ENCODE peak calls at places on chromosomes 2 and 18, in four cellular contexts. G, E, V and I are unnamed samples. For H3K9me3, the result is how much of the 10 kb centered on the place peaks cover.

GRCh38 chr2:165787334-165787733 is 6.7 kb downstream of the GALNT3 start:
- DNase-seq in G (no peak), E (no peak), V (no peak), I (no peak)

GRCh38 chr2:28586864-28587263 is 91.0 kb downstream of the PLB1 start:
- DNase-seq in G (no peak), E (no peak), V (no peak), I (no peak)

GRCh38 chr2:225270861-225271260 is 128.6 kb upstream of the NYAP2 start:
- DNase-seq in G (peak), E (peak), V (no peak), I (peak)

GRCh38 chr18:45046226-45046625 is 365.5 kb downstream of the SETBP1 start:
- DNase-seq in G (no peak), E (no peak), V (no peak), I (no peak)

GRCh38 chr2:207258191-207258991 is 92.6 kb upstream of the KLF7 start:
- DNase-seq in G (no peak), E (peak), V (no peak), I (peak)

GRCh38 chr2:48148841-48149240 is 242.5 kb upstream of the FBXO11 start:
- DNase-seq in G (no peak), E (no peak), V (no peak), I (no peak)

GRCh38 chr2:158315000-158315399 is 141.6 kb downstream of the CCDC148 start:
- DNase-seq in G (no peak), E (no peak), V (no peak), I (no peak)

GRCh38 chr2:36173760-36174362 is 181.7 kb upstream of the CRIM1 start:
- DNase-seq in G (no peak), E (no peak), V (no peak), I (no peak)

GRCh38 chr2:190183535-190183934 is 121.0 kb upstream of the MSTN start:
- DNase-seq in G (no peak), E (no peak), V (no peak), I (no peak)

GRCh38 chr2:163182764-163183354 is 344.3 kb upstream of the KCNH7 start:
- DNase-seq in G (no peak), E (peak), V (no peak), I (no peak)

GRCh38 chr2:75464348-75464946 is 96.3 kb downstream of the EVA1A start:
- DNase-seq in G (peak), E (peak), V (no peak), I (no peak)

GRCh38 chr2:170679607-170680079 is 35.5 kb upstream of the SP5 start:
- DNase-seq in G (no peak), E (no peak), V (no peak), I (peak)

GRCh38 chr2:191382801-191383200 is 137.6 kb downstream of the MYO1B start:
- DNase-seq in G (no peak), E (no peak), V (peak), I (peak)

GRCh38 chr2:217393585-217394032 is 533.7 kb upstream of the TNP1 start:
- DNase-seq in G (no peak), E (no peak), V (peak), I (no peak)

GRCh38 chr2:164287041-164287440 is 334.2 kb downstream of the GRB14 start:
- DNase-seq in G (no peak), E (no peak), V (no peak), I (no peak)

GRCh38 chr2:218721934-218722333 is 11.3 kb downstream of the TTLL4 start:
- DNase-seq in G (no peak), E (no peak), V (no peak), I (no peak)

GRCh38 chr2:112217854-112218253 is 37.0 kb downstream of the ZC3H8 start:
- DNase-seq in G (no peak), E (no peak), V (no peak), I (no peak)

GRCh38 chr2:112220831-112221230 is 34.0 kb downstream of the ZC3H8 start:
- DNase-seq in G (no peak), E (no peak), V (no peak), I (no peak)

GRCh38 chr2:112220186-112220585 is 34.7 kb downstream of the ZC3H8 start:
- DNase-seq in G (no peak), E (no peak), V (no peak), I (no peak)

GRCh38 chr2:112216158-112216557 is 38.7 kb downstream of the ZC3H8 start:
- DNase-seq in G (no peak), E (no peak), V (no peak), I (peak)
- TF ChIP-seq CTCF in G (peak), E (peak), V (no peak), I (peak)

DNA sequence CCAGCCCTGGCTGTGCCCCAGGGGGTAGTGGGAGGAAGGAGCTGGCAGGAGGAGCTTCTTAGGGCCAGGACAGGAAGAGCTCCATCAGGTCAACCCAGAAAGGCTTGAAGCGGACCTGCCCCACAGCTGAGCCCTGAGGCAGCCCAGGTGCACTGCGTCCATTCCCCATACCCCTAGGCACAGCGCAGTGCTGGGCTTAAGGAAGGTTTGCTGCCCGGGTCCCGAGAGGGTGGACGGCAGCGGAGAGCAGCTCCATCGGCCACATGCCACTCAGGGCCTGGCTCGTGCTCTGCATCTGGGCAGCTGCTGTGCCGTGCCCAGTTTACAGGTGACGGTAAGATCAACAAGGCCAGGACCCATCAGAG is 26.4 kb downstream of the DNMT3A start:
- DNase-seq in G (no peak), E (no peak), V (no peak), I (no peak)
- H3K4me3 ChIP-seq in G (no peak), E (no peak), V (no peak), I (no peak)

GRCh38 chr18:68402784-68403183 is 312.1 kb downstream of the TMX3 start:
- DNase-seq in G (no peak), E (no peak), V (no peak), I (no peak)
- H3K9me3 ChIP-seq in G (under half), E (under half), V (under half), I (under half)

GRCh38 chr2:238308177-238308576 is 12.1 kb upstream of the TRAF3IP1 start:
- DNase-seq in G (no peak), E (no peak), V (no peak), I (no peak)
- TF ChIP-seq CTCF in G (peak), E (peak), V (no peak), I (peak)

DNA sequence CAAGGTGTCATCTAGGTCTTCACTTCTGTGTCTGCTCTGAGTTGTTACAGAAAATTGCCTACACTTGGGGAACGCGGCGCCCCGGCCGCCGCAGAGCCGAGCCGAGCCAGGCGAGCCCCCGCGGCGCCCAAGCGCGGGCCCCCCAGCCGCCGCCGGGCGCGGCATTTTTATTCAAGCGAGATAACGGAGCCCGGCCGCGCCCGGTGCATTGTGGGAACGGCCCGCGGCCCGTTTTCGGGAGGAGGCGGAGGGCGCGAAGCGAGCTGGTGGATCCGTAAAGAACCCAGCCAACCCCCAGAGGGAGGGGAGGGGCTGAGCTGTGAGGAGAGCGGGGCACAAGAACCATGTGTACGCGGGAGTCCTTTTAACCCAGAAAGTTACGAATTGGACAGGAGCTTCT is 191.8 kb downstream of the FTCDNL1 start:
- DNase-seq in G (no peak), E (no peak), V (no peak), I (peak)
- H3K4me3 ChIP-seq in G (no peak), E (no peak), V (no peak), I (peak)